ENCODE peak calls at places on chromosome 9, in four cellular contexts. One of them, this sample, is unnamed.

GRCh38 chr9:85505612-85506011 is 236.1 kb downstream of the AGTPBP1 start:
- DNase-seq in choroid plexus epithelial cell: no peak
- DNase-seq in suprapubic skin: no peak
- DNase-seq in fibroblast of villous mesenchyme: no peak
- DNase-seq in this sample: no peak

GRCh38 chr9:129885018-129885669 is 49.9 kb downstream of the USP20 start:
- DNase-seq in suprapubic skin: no peak
- DNase-seq in choroid plexus epithelial cell: no peak
- DNase-seq in fibroblast of villous mesenchyme: no peak
- DNase-seq in this sample: no peak

GRCh38 chr9:27179245-27179870 is 70.3 kb downstream of the TEK start:
- DNase-seq in fibroblast of villous mesenchyme: no peak
- DNase-seq in choroid plexus epithelial cell: peak; percentile 24
- DNase-seq in suprapubic skin: no peak
- DNase-seq in this sample: peak; percentile 53

GRCh38 chr9:131008909-131009618 is at the start of gene LAMC3:
- DNase-seq in choroid plexus epithelial cell: no peak
- DNase-seq in suprapubic skin: no peak
- DNase-seq in fibroblast of villous mesenchyme: no peak
- DNase-seq in this sample: no peak

GRCh38 chr9:72205513-72205912 is 56.3 kb downstream of the GDA start:
- DNase-seq in fibroblast of villous mesenchyme: no peak
- DNase-seq in suprapubic skin: no peak
- DNase-seq in choroid plexus epithelial cell: no peak
- DNase-seq in this sample: no peak

GRCh38 chr9:4196376-4196775 is 103.5 kb downstream of the GLIS3 start:
- DNase-seq in suprapubic skin: no peak
- DNase-seq in choroid plexus epithelial cell: peak; percentile 53
- DNase-seq in fibroblast of villous mesenchyme: no peak
- DNase-seq in this sample: peak; percentile 65

GRCh38 chr9:109403766-109404320 is 83.0 kb upstream of the EPB41L4B start:
- DNase-seq in choroid plexus epithelial cell: no peak
- DNase-seq in suprapubic skin: no peak
- DNase-seq in fibroblast of villous mesenchyme: no peak
- DNase-seq in this sample: no peak

GRCh38 chr9:35728041-35728971 is 3.7 kb downstream of the TLN1 start:
- DNase-seq in choroid plexus epithelial cell: peak; percentile 87
- DNase-seq in fibroblast of villous mesenchyme: peak; percentile 88
- DNase-seq in suprapubic skin: no peak
- DNase-seq in this sample: peak; percentile 87

GRCh38 chr9:117344892-117345660 is 69.8 kb downstream of the ASTN2 start:
- DNase-seq in suprapubic skin: no peak
- DNase-seq in fibroblast of villous mesenchyme: peak; percentile 34
- DNase-seq in choroid plexus epithelial cell: peak; percentile 4
- DNase-seq in this sample: no peak

GRCh38 chr9:118121361-118121760 is 417.2 kb downstream of the TLR4 start:
- DNase-seq in fibroblast of villous mesenchyme: no peak
- DNase-seq in choroid plexus epithelial cell: no peak
- DNase-seq in suprapubic skin: no peak
- DNase-seq in this sample: no peak

GRCh38 chr9:114777841-114778240 is 28.0 kb downstream of the TNFSF15 start:
- DNase-seq in choroid plexus epithelial cell: peak; percentile 22
- DNase-seq in suprapubic skin: no peak
- DNase-seq in fibroblast of villous mesenchyme: no peak
- DNase-seq in this sample: no peak

GRCh38 chr9:20624201-20625002 is 2.1 kb upstream of the MLLT3 start:
- DNase-seq in fibroblast of villous mesenchyme: peak; percentile 82
- DNase-seq in choroid plexus epithelial cell: peak; percentile 89
- DNase-seq in suprapubic skin: no peak
- DNase-seq in this sample: peak; percentile 81

GRCh38 chr9:81389569-81389993 is 299.8 kb downstream of the TLE1 start:
- DNase-seq in suprapubic skin: no peak
- DNase-seq in fibroblast of villous mesenchyme: peak; percentile 88
- DNase-seq in choroid plexus epithelial cell: peak; percentile 97
- DNase-seq in this sample: peak; percentile 97

GRCh38 chr9:928363-929042 is 48.0 kb upstream of the DMRT3 start:
- DNase-seq in suprapubic skin: no peak
- DNase-seq in fibroblast of villous mesenchyme: no peak
- DNase-seq in choroid plexus epithelial cell: no peak
- DNase-seq in this sample: no peak

GRCh38 chr9:100602302-100602930 is 24.5 kb downstream of the CAVIN4 start:
- DNase-seq in suprapubic skin: no peak
- DNase-seq in fibroblast of villous mesenchyme: peak; percentile 58
- DNase-seq in choroid plexus epithelial cell: peak; percentile 76
- DNase-seq in this sample: peak; percentile 61

GRCh38 chr9:70044450-70045307 is 1.0 kb downstream of the MAMDC2 start:
- DNase-seq in fibroblast of villous mesenchyme: peak; percentile 52
- DNase-seq in choroid plexus epithelial cell: peak; percentile 66
- DNase-seq in suprapubic skin: no peak
- DNase-seq in this sample: peak; percentile 66

GRCh38 chr9:98380065-98380681 is 124.7 kb upstream of the TBC1D2 start:
- DNase-seq in fibroblast of villous mesenchyme: peak; percentile 68
- DNase-seq in suprapubic skin: no peak
- DNase-seq in choroid plexus epithelial cell: peak; percentile 48
- DNase-seq in this sample: peak; percentile 30

GRCh38 chr9:77495834-77496671 is 152.1 kb downstream of the GNA14 start:
- DNase-seq in choroid plexus epithelial cell: peak; percentile 59
- DNase-seq in suprapubic skin: no peak
- DNase-seq in fibroblast of villous mesenchyme: peak; percentile 66
- DNase-seq in this sample: peak; percentile 77

GRCh38 chr9:17490110-17490509 is 88.8 kb upstream of the SH3GL2 start:
- DNase-seq in fibroblast of villous mesenchyme: no peak
- DNase-seq in suprapubic skin: no peak
- DNase-seq in choroid plexus epithelial cell: no peak
- DNase-seq in this sample: no peak

GRCh38 chr9:131709741-131710499 is 30.0 kb downstream of the RAPGEF1 start:
- DNase-seq in choroid plexus epithelial cell: peak; percentile 52
- DNase-seq in suprapubic skin: no peak
- DNase-seq in fibroblast of villous mesenchyme: peak; percentile 43
- DNase-seq in this sample: peak; percentile 50

GRCh38 chr9:104386425-104387069 is 117.5 kb upstream of the OR13F1 start:
- DNase-seq in fibroblast of villous mesenchyme: peak; percentile 37
- DNase-seq in choroid plexus epithelial cell: peak; percentile 75
- DNase-seq in suprapubic skin: no peak
- DNase-seq in this sample: peak; percentile 25

GRCh38 chr9:20512106-20512505 is 110.2 kb downstream of the MLLT3 start:
- DNase-seq in fibroblast of villous mesenchyme: peak; percentile 71
- DNase-seq in choroid plexus epithelial cell: peak; percentile 79
- DNase-seq in suprapubic skin: no peak
- DNase-seq in this sample: peak; percentile 36

GRCh38 chr9:106864533-106865143 is 1.7 kb downstream of the ZNF462 start:
- DNase-seq in fibroblast of villous mesenchyme: peak; percentile 55
- DNase-seq in choroid plexus epithelial cell: peak; percentile 53
- DNase-seq in suprapubic skin: no peak
- DNase-seq in this sample: peak; percentile 57

GRCh38 chr9:87579761-87580626 is 82.3 kb downstream of the DAPK1 start:
- DNase-seq in suprapubic skin: no peak
- DNase-seq in choroid plexus epithelial cell: no peak
- DNase-seq in fibroblast of villous mesenchyme: no peak
- DNase-seq in this sample: peak; percentile 36

GRCh38 chr9:130759738-130760137 is 66.2 kb downstream of the EXOSC2 start:
- DNase-seq in suprapubic skin: no peak
- DNase-seq in choroid plexus epithelial cell: no peak
- DNase-seq in fibroblast of villous mesenchyme: no peak
- DNase-seq in this sample: no peak

GRCh38 chr9:126604059-126604685 is 9.6 kb upstream of the LMX1B start:
- DNase-seq in suprapubic skin: no peak
- DNase-seq in fibroblast of villous mesenchyme: no peak
- DNase-seq in choroid plexus epithelial cell: no peak
- DNase-seq in this sample: no peak

GRCh38 chr9:126604706-126605105 is 9.0 kb upstream of the LMX1B start:
- DNase-seq in suprapubic skin: no peak
- DNase-seq in choroid plexus epithelial cell: no peak
- DNase-seq in fibroblast of villous mesenchyme: no peak
- DNase-seq in this sample: no peak

GRCh38 chr9:126595982-126596381 is 17.7 kb upstream of the LMX1B start:
- DNase-seq in choroid plexus epithelial cell: no peak
- DNase-seq in fibroblast of villous mesenchyme: no peak
- DNase-seq in suprapubic skin: no peak
- DNase-seq in this sample: no peak

GRCh38 chr9:126599047-126599650 is 14.6 kb upstream of the LMX1B start:
- DNase-seq in suprapubic skin: no peak
- DNase-seq in fibroblast of villous mesenchyme: no peak
- DNase-seq in choroid plexus epithelial cell: no peak
- DNase-seq in this sample: no peak
- TF ChIP-seq CTCF in suprapubic skin: no peak
- TF ChIP-seq CTCF in fibroblast of villous mesenchyme: peak; percentile 13
- TF ChIP-seq CTCF in choroid plexus epithelial cell: peak; percentile 28
- TF ChIP-seq CTCF in this sample: peak; percentile 27

DNA sequence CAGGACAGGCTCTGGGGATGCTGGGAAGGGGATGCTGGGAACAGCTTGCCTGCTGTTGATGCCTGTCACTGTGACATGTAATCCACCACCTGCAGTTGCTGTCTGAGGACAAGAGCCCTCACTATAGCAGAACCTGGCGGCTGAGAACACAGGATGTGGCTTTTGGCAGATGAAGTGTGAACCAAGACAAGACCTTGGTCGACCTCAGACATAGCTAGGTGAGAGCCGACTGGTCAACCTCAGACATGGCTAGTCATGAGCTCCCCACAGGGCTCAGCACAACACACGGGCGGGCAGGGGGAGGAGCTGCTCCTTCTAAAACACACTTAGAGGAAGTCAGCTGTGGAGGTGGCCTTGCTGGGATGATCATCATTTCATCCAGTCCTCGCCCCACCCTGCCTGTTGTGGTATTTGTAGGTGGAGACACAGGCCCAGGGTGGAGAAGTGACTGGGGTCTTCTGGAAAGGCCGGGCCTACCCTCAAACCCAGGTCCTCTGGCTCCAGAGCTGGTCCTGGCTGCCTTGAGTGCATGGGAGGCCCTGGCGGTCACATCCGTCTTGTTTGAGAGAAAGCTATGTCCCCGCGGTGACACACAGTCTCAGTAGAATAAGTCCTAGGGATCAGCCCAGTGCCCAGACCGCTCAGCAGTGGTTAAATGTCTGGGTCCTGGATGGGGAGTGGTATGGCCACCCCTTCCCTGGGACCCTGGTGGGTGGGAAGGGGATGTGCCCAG is 6.1 kb downstream of the SUSD3 start:
- DNase-seq in fibroblast of villous mesenchyme: no peak
- DNase-seq in choroid plexus epithelial cell: peak; percentile 35
- DNase-seq in suprapubic skin: no peak
- DNase-seq in this sample: peak; percentile 14
- H3K4me3 ChIP-seq in fibroblast of villous mesenchyme: no peak overlapping the region
- H3K4me3 ChIP-seq in choroid plexus epithelial cell: no peak overlapping the region
- H3K4me3 ChIP-seq in suprapubic skin: no peak overlapping the region
- H3K4me3 ChIP-seq in this sample: no peak overlapping the region

DNA sequence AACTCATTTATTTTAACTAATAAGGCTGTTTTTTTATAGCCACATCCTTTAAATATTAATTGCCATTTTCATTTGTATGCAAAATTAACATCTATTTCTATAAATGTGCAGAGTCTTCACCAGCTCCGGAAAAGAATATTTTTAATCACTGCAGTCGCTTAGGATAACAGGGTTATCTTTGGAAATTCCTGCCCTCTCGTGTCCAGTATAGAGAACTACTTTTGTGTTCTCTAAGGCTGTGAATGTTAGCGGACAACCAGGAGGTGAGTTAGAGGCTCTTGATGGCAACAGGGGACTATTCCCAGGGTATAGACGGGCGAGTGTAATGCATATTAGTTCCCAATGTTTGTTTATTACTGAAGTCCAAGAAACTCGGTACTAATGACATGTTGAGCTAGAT is 59.4 kb downstream of the GGTA1 start:
- DNase-seq in suprapubic skin: no peak
- DNase-seq in fibroblast of villous mesenchyme: peak; percentile 32
- DNase-seq in choroid plexus epithelial cell: peak; percentile 68
- DNase-seq in this sample: no peak
- TF ChIP-seq CTCF in suprapubic skin: no peak
- TF ChIP-seq CTCF in fibroblast of villous mesenchyme: peak; percentile 45
- TF ChIP-seq CTCF in choroid plexus epithelial cell: peak; percentile 57
- TF ChIP-seq CTCF in this sample: peak; percentile 30

DNA sequence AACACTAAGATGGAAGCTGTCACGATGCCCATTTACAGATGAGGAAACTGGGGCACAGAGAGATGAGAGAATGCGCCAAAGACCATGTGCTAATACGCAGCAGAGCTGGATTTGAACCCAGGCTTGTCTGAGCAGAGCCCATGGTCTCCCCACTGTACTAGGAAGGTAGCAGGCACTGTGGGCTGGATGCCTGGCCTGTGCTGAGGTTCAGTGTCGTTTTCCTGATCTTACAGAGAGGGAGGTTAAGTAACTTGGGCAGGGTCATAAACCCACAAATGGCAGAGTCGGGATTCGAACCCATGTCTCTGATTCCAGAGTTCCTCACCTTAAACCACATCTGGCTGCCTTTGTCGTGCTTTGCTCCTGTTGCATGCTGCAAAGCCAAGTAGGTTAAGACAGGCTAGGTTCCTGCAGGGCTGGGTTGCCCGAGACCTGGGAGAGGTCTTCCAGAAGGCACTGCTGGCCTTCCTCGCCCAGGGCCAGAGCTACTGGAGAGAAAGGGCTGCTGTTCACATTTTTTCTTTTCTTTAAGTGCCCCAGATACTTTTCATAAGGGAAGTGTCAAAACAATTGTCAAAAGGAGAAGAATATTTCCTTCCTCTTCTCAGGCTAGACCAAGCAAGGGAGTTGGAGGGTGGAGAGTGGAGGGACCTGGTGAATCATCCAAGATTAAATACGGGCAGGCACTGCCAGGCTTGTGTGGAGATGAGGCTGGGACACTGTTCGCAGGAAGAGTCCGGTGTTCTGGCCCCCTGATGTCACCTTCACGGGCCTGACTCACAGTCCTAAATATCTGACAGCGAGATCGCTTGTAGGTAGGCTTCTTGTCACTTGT is 3.2 kb downstream of the NEK6 start:
- DNase-seq in fibroblast of villous mesenchyme: peak; percentile 85
- DNase-seq in suprapubic skin: no peak
- DNase-seq in choroid plexus epithelial cell: peak; percentile 71
- DNase-seq in this sample: peak; percentile 73
- H3K4me3 ChIP-seq in fibroblast of villous mesenchyme: peak overlapping the region; percentile 44
- H3K4me3 ChIP-seq in suprapubic skin: peak overlapping the region; percentile 8
- H3K4me3 ChIP-seq in choroid plexus epithelial cell: peak overlapping the region; percentile 33
- H3K4me3 ChIP-seq in this sample: peak overlapping the region; percentile 28

GRCh38 chr9:89044881-89045280 is 53.6 kb downstream of the S1PR3 start:
- DNase-seq in choroid plexus epithelial cell: no peak
- DNase-seq in fibroblast of villous mesenchyme: no peak
- DNase-seq in suprapubic skin: no peak
- DNase-seq in this sample: no peak

GRCh38 chr9:89051421-89051820 is 60.2 kb downstream of the S1PR3 start:
- DNase-seq in suprapubic skin: no peak
- DNase-seq in choroid plexus epithelial cell: no peak
- DNase-seq in fibroblast of villous mesenchyme: no peak
- DNase-seq in this sample: no peak

GRCh38 chr9:89046832-89047231 is 55.6 kb downstream of the S1PR3 start:
- DNase-seq in suprapubic skin: no peak
- DNase-seq in fibroblast of villous mesenchyme: no peak
- DNase-seq in choroid plexus epithelial cell: peak; percentile 28
- DNase-seq in this sample: peak; percentile 67

GRCh38 chr9:89047667-89048066 is 56.4 kb downstream of the S1PR3 start:
- DNase-seq in fibroblast of villous mesenchyme: no peak
- DNase-seq in choroid plexus epithelial cell: no peak
- DNase-seq in suprapubic skin: no peak
- DNase-seq in this sample: no peak

DNA sequence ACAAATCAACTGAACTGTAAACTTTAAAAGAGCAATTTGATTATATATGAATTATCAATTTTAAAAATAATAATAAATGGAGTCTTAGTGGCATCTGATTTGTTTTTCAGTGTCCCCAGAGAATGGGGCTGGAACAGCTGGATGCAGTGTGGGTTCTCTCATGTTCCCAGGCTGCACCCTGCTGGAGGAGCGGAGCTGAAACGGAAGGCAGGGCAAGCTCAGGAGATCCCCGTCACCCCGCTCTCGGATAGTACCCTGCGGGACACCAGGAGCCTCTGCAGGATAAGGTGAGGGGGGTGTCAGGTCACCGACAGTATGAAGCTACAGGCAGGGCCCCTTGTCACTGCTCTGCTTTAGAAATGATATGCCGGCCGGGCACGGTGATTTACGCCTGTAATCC is 57.3 kb downstream of the S1PR3 start:
- DNase-seq in suprapubic skin: no peak
- DNase-seq in choroid plexus epithelial cell: no peak
- DNase-seq in fibroblast of villous mesenchyme: no peak
- DNase-seq in this sample: no peak
- TF ChIP-seq CTCF in suprapubic skin: no peak
- TF ChIP-seq CTCF in choroid plexus epithelial cell: peak; percentile 12
- TF ChIP-seq CTCF in fibroblast of villous mesenchyme: no peak
- TF ChIP-seq CTCF in this sample: no peak